ENCODE peak calls at places on chromosome 2, in ten cellular contexts. E is cardiac fibroblast, G is heart left ventricle, Z is A549, Y is spleen, D is fibroblast of mammary gland, T is nephron progenitor cell, M is AG04450, P is glutamatergic neuron, Q is DND-41. V is an unnamed sample.

GRCh38 chr2:171319164-171319810 is 114.5 kb downstream of the METTL8 start:
- DNase-seq in E (peak), G (no peak), Z (no peak), Y (no peak), D (peak), T (no peak), M (no peak), P (no peak), Q (no peak), V (peak)

GRCh38 chr2:144629937-144630336 is 110.0 kb upstream of the ZEB2 start:
- DNase-seq in E (peak), G (no peak), Z (no peak), Y (no peak), D (no peak), T (no peak), M (no peak), P (no peak), Q (no peak), V (no peak)

GRCh38 chr2:19886261-19886660 is 15.5 kb downstream of the TTC32 start:
- DNase-seq in E (no peak), G (no peak), Z (no peak), Y (no peak), D (no peak), T (no peak), M (no peak), P (no peak), Q (no peak), V (peak)

GRCh38 chr2:70069049-70069448 is 18.2 kb upstream of the PCBP1 start:
- DNase-seq in E (no peak), G (no peak), Z (no peak), Y (no peak), D (peak), T (no peak), M (no peak), P (no peak), Q (no peak), V (peak)

GRCh38 chr2:196849895-196850294 is 40.7 kb upstream of the C2orf66 start:
- DNase-seq in E (peak), G (no peak), Z (peak), Y (no peak), D (peak), T (no peak), M (no peak), P (no peak), Q (no peak), V (peak)

GRCh38 chr2:70768585-70769085 is 635 bp upstream of the ADD2 start:
- DNase-seq in E (no peak), G (no peak), Z (no peak), Y (no peak), D (no peak), T (no peak), M (no peak), P (no peak), Q (no peak), V (no peak)

GRCh38 chr2:46555011-46555410 is 75.6 kb downstream of the TMEM247 start:
- DNase-seq in E (no peak), G (no peak), Z (peak), Y (no peak), D (no peak), T (no peak), M (no peak), P (peak), Q (peak), V (peak)

GRCh38 chr2:43224131-43224570 is 2.3 kb downstream of the ZFP36L2 start:
- DNase-seq in E (peak), G (peak), Z (no peak), Y (peak), D (peak), T (peak), M (no peak), P (peak), Q (peak), V (peak)

GRCh38 chr2:66567000-66567399 is 132.1 kb downstream of the MEIS1 start:
- DNase-seq in E (no peak), G (no peak), Z (no peak), Y (no peak), D (no peak), T (peak), M (no peak), P (no peak), Q (no peak), V (no peak)

GRCh38 chr2:76953733-76954347 is 568.3 kb downstream of the LRRTM4 start:
- DNase-seq in E (peak), G (peak), Z (no peak), Y (no peak), D (peak), T (peak), M (peak), P (peak), Q (peak), V (peak)

GRCh38 chr2:65339648-65340047 is 92.8 kb downstream of the SPRED2 start:
- DNase-seq in E (no peak), G (no peak), Z (no peak), Y (no peak), D (no peak), T (no peak), M (no peak), P (no peak), Q (no peak), V (no peak)
- TF ChIP-seq CTCF in E (no peak), G (no peak), Z (no peak), Y (no peak), D (no peak), T (no peak), M (no peak), P (no peak), Q (no peak), V (no peak)

DNA sequence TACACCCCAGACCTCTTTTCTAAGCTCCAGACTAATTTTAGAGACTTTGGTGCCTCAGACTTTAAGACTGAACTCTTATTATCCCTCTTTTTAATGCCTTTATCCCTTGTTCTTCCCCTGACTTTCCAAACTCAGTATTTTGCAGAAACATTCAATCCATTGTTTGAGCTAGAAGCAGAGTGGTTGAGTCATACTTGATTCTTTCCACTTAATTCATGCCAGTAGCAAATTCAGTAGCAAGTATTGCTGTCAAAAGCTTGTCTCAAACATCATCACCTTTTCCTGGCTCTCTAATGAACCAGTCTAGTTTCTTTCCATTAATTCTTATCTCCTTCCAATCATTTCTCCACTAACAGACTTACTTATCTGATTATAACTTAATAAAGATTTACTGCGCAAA is 699.7 kb upstream of the ZNF804A start:
- DNase-seq in E (no peak), G (no peak), Z (no peak), Y (no peak), D (no peak), T (no peak), M (no peak), P (no peak), Q (no peak), V (no peak)
- TF ChIP-seq CTCF in E (no peak), G (no peak), Z (no peak), Y (no peak), D (no peak), T (no peak), M (no peak), P (no peak), Q (no peak), V (no peak)

DNA sequence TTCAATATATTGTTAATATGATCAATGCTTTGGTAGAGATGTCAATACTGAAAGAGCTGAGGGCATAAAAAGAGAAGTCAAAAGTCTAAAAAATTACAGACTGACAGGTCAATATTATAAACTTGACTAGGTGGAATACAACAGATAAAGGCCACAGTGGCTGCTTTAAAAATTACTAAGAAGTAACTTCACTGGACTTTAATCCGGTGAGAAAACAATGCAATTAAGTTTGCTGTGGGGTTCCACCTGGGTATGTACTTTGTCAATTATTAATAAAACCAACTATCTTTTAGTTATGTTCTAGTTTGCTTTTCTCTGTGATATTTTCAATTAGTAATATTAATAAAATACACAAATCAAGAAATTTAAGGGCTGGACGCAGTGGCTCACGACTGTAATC is 44.7 kb downstream of the RAPH1 start:
- DNase-seq in E (no peak), G (no peak), Z (no peak), Y (no peak), D (no peak), T (no peak), M (no peak), P (no peak), Q (no peak), V (no peak)
- TF ChIP-seq CTCF in E (no peak), G (no peak), Z (no peak), Y (no peak), D (no peak), T (no peak), M (no peak), P (no peak), Q (no peak), V (no peak)

GRCh38 chr2:23566236-23567142 is 181.5 kb downstream of the KLHL29 start:
- DNase-seq in E (peak), G (no peak), Z (peak), Y (no peak), D (peak), T (peak), M (no peak), P (peak), Q (peak), V (peak)
- TF ChIP-seq CTCF in E (peak), G (no peak), Z (peak), Y (peak), D (peak), T (peak), M (peak), P (peak), Q (peak), V (peak)

V was measured in MCF 10A.